ENCODE peak calls at places on chromosomes 13 and 19, in nine cellular contexts. W, H, Z, E, S, G, F, L and Y are unnamed samples.

GRCh38 chr13:106467406-106468122 is 67.9 kb downstream of the EFNB2 start:
- DNase-seq in W (no peak), S (no peak), Z (no peak), E (no peak), G (no peak), L (no peak), F (no peak), H (no peak), Y (no peak)

GRCh38 chr19:55447421-55448174 is 4.5 kb upstream of the SHISA7 start:
- DNase-seq in S (no peak), F (no peak), W (no peak), H (no peak), Z (peak; percentile 62), L (no peak), G (no peak), E (no peak), Y (no peak)

GRCh38 chr13:106349080-106349841 is 186.2 kb downstream of the EFNB2 start:
- DNase-seq in S (no peak), F (peak; percentile 69), E (no peak), Z (peak; percentile 62), W (peak; percentile 27), G (peak; percentile 58), H (peak; percentile 94), L (no peak), Y (no peak)

GRCh38 chr13:42996584-42996983 is 4.5 kb upstream of the EPSTI1 start:
- DNase-seq in F (no peak), S (peak; percentile 11), H (peak; percentile 46), E (no peak), L (no peak), G (no peak), W (no peak), Z (no peak), Y (peak; percentile 47)

GRCh38 chr19:27750697-27751391 is 1462.1 kb downstream of the UQCRFS1 start:
- DNase-seq in E (no peak), Z (no peak), W (no peak), L (no peak), G (no peak), F (peak; percentile 13), H (no peak), S (no peak), Y (no peak)

GRCh38 chr19:57382806-57383488 is 6.7 kb upstream of the ZNF548 start:
- DNase-seq in W (no peak), S (no peak), L (no peak), Z (no peak), H (no peak), G (no peak), E (no peak), F (no peak), Y (no peak)

GRCh38 chr13:37755349-37755748 is 114.2 kb downstream of the TRPC4 start:
- DNase-seq in L (no peak), S (no peak), E (no peak), W (no peak), F (no peak), Z (no peak), H (no peak), G (no peak), Y (no peak)

GRCh38 chr19:18710986-18711751 is 27.7 kb downstream of the CRTC1 start:
- DNase-seq in S (no peak), F (no peak), E (no peak), L (no peak), W (no peak), H (no peak), Z (peak; percentile 41), G (peak; percentile 37), Y (no peak)

GRCh38 chr19:36152061-36152885 is at the start of gene COX7A1:
- DNase-seq in F (no peak), E (no peak), G (peak; percentile 43), Z (peak; percentile 69), L (peak; percentile 67), H (no peak), W (no peak), S (no peak), Y (no peak)

GRCh38 chr19:11025997-11026396 is 63.3 kb upstream of the LDLR start:
- DNase-seq in Z (no peak), W (no peak), S (no peak), G (no peak), H (no peak), E (no peak), L (no peak), F (no peak), Y (no peak)

GRCh38 chr19:43101950-43102349 is 19.4 kb upstream of the PSG2 start:
- DNase-seq in L (no peak), F (no peak), Z (no peak), G (no peak), W (no peak), S (no peak), E (no peak), H (no peak), Y (no peak)

GRCh38 chr13:95921485-95921884 is 131.7 kb downstream of the UGGT2 start:
- DNase-seq in W (no peak), L (no peak), G (no peak), F (no peak), S (no peak), H (no peak), E (no peak), Z (no peak), Y (no peak)

GRCh38 chr19:53463263-53463662 is 4.3 kb upstream of the ZNF813 start:
- DNase-seq in G (peak; percentile 32), Z (peak; percentile 98), H (no peak), W (peak; percentile 80), E (peak; percentile 63), L (peak; percentile 26), S (no peak), F (no peak), Y (no peak)

GRCh38 chr19:3830841-3831589 is 37.8 kb downstream of the ZFR2 start:
- DNase-seq in L (no peak), G (no peak), H (no peak), S (no peak), W (no peak), Z (no peak), F (no peak), E (no peak), Y (no peak)

GRCh38 chr13:44870456-44870929 is 118.8 kb downstream of the NUFIP1 start:
- DNase-seq in E (no peak), W (no peak), F (peak; percentile 95), S (no peak), G (peak; percentile 89), L (peak; percentile 92), Z (no peak), H (no peak), Y (no peak)

GRCh38 chr19:19021115-19021514 is 12.2 kb downstream of the SUGP2 start:
- DNase-seq in E (no peak), H (no peak), G (no peak), Z (no peak), S (no peak), W (no peak), L (no peak), F (no peak), Y (no peak)

GRCh38 chr13:47094734-47095434 is 198.0 kb upstream of the HTR2A start:
- DNase-seq in G (no peak), L (no peak), Z (peak; percentile 53), H (no peak), W (no peak), S (no peak), E (no peak), F (no peak), Y (no peak)

GRCh38 chr19:4390862-4391693 is 9.3 kb downstream of the SH3GL1 start:
- DNase-seq in G (no peak), S (no peak), E (no peak), W (no peak), F (no peak), Z (no peak), L (no peak), H (no peak), Y (no peak)

GRCh38 chr13:50357586-50358118 is 342.4 kb downstream of the KCNRG start:
- DNase-seq in W (no peak), Z (no peak), G (peak; percentile 60), S (no peak), H (no peak), L (peak; percentile 58), F (peak; percentile 58), E (peak; percentile 10), Y (no peak)

GRCh38 chr13:77306458-77306857 is 20.4 kb downstream of the MYCBP2 start:
- DNase-seq in S (no peak), Z (no peak), E (no peak), L (no peak), F (no peak), W (no peak), H (no peak), G (no peak), Y (no peak)

GRCh38 chr13:25371608-25372274 is at the start of gene ATP8A2:
- DNase-seq in E (peak; percentile 46), H (no peak), F (no peak), S (no peak), Z (peak; percentile 58), W (no peak), G (no peak), L (no peak), Y (no peak)

GRCh38 chr13:44131069-44131614 is 242.5 kb upstream of the SERP2 start:
- DNase-seq in H (no peak), F (no peak), L (no peak), E (no peak), W (no peak), G (no peak), Z (no peak), S (no peak), Y (no peak)

GRCh38 chr13:99477493-99477892 is 23.8 kb upstream of the TM9SF2 start:
- DNase-seq in E (no peak), W (no peak), F (no peak), S (no peak), L (no peak), G (no peak), Z (peak; percentile 20), H (no peak), Y (no peak)
- TF ChIP-seq POLR2AphosphoS5 in E (no peak), W (no peak), F (no peak), S (no peak), L (no peak), G (no peak), Z (no peak), H (no peak), Y (no peak)

GRCh38 chr13:99690426-99691189 is 189.3 kb downstream of the TM9SF2 start:
- DNase-seq in H (no peak), L (no peak), E (no peak), Z (peak; percentile 59), G (no peak), S (no peak), F (no peak), W (no peak), Y (no peak)
- H3K4me3 ChIP-seq in H (no peak overlapping the region), L (no peak overlapping the region), E (no peak overlapping the region), Z (peak overlapping the region; percentile 26), G (no peak overlapping the region), S (no peak overlapping the region), F (no peak overlapping the region), W (peak overlapping the region; percentile 47), Y (no peak overlapping the region)

DNA sequence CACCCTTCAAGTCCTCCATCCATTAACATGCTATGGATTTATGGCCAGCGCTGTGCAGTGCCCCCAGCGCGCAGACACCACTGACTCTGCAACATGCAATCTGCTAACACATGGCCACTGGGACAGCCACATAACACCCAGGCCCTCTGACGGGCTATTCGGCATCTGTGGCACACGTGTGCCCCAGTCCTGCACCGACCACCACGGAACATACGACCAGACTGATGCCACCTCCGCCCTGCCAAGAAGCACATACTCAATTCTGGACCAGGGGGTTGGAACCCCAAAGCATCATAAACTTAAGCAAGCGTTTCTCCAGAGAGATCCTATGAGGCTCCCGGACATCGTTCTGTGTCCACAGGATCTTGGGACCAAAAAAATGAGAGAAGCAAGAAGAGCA is 9.8 kb downstream of the STK24 start:
- DNase-seq in L (no peak), G (no peak), Z (no peak), F (no peak), W (no peak), H (no peak), E (no peak), S (no peak), Y (no peak)
- TF ChIP-seq POLR2AphosphoS5 in L (no peak), G (no peak), Z (no peak), F (no peak), W (no peak), H (no peak), E (no peak), S (no peak), Y (no peak)

GRCh38 chr19:35029737-35030256 is 473 bp upstream of the SCN1B start:
- DNase-seq in F (no peak), S (no peak), H (no peak), Z (peak; percentile 60), W (no peak), E (peak; percentile 43), L (no peak), G (no peak), Y (no peak)
- H3K4me3 ChIP-seq in F (peak overlapping the region; percentile 58), S (peak overlapping the region; percentile 9), H (peak overlapping the region; percentile 56), Z (peak overlapping the region; percentile 66), W (peak overlapping the region; percentile 69), E (peak overlapping the region; percentile 54), L (peak overlapping the region; percentile 61), G (peak overlapping the region; percentile 60), Y (peak overlapping the region; percentile 46)